ENCODE peak calls at places on chromosomes 5 and 9, in eight cellular contexts. D is neural crest cell, F is tibial artery, O is ovary, S is psoas muscle, M is LNCaP clone FGC, B is foreskin fibroblast, X is transverse colon. W is an unnamed sample.

GRCh38 chr5:124460666-124461065 is 285.8 kb downstream of the ZNF608 start:
- DNase-seq in X (no peak), B (peak; percentile 15), D (no peak), O (no peak), F (no peak), M (no peak), S (no peak), W (no peak)

GRCh38 chr5:154858972-154859950 is 834 bp downstream of the CNOT8 start:
- DNase-seq in S (no peak), F (no peak), O (no peak), M (no peak), B (peak; percentile 22), D (no peak), X (no peak), W (no peak)

GRCh38 chr5:98721231-98721928 is 52.1 kb upstream of the RGMB start:
- DNase-seq in X (no peak), B (peak; percentile 51), F (no peak), D (no peak), M (no peak), O (no peak), S (no peak), W (no peak)

GRCh38 chr5:131720714-131721113 is 76.1 kb downstream of the FNIP1 start:
- DNase-seq in F (no peak), O (no peak), S (no peak), D (no peak), X (no peak), M (no peak), B (peak; percentile 30), W (no peak)

GRCh38 chr9:35415769-35416427 is 74.0 kb upstream of the RUSC2 start:
- DNase-seq in B (no peak), F (no peak), X (no peak), D (no peak), O (no peak), M (no peak), S (no peak), W (peak; percentile 3)

GRCh38 chr5:142743677-142744441 is 26.3 kb upstream of the ARHGAP26 start:
- DNase-seq in O (no peak), F (no peak), M (no peak), B (peak; percentile 59), S (no peak), X (no peak), D (no peak), W (no peak)

GRCh38 chr5:56561-57290 is 35.2 kb upstream of the PLEKHG4B start:
- DNase-seq in M (peak; percentile 56), O (no peak), B (peak; percentile 66), F (no peak), X (no peak), S (no peak), D (no peak), W (no peak)

GRCh38 chr5:82386576-82386975 is 108.4 kb upstream of the RPS23 start:
- DNase-seq in M (no peak), X (no peak), O (no peak), S (no peak), F (no peak), D (no peak), B (no peak), W (no peak)

GRCh38 chr9:128603697-128604096 is 51.3 kb downstream of the SPTAN1 start:
- DNase-seq in F (no peak), X (no peak), B (no peak), D (no peak), M (no peak), O (no peak), S (no peak), W (no peak)

GRCh38 chr9:69981686-69982450 is 61.8 kb upstream of the MAMDC2 start:
- DNase-seq in F (no peak), S (no peak), X (no peak), D (no peak), B (peak; percentile 77), O (no peak), M (no peak), W (no peak)

GRCh38 chr5:177304392-177305119 is 957 bp downstream of the PRELID1 start:
- DNase-seq in M (no peak), F (no peak), O (no peak), X (peak; percentile 75), B (no peak), S (peak; percentile 45), D (no peak), W (no peak)

GRCh38 chr9:23820731-23821399 is 5.2 kb downstream of the ELAVL2 start:
- DNase-seq in M (no peak), X (no peak), O (no peak), S (no peak), D (peak; percentile 39), F (no peak), B (peak; percentile 1), W (no peak)

DNA sequence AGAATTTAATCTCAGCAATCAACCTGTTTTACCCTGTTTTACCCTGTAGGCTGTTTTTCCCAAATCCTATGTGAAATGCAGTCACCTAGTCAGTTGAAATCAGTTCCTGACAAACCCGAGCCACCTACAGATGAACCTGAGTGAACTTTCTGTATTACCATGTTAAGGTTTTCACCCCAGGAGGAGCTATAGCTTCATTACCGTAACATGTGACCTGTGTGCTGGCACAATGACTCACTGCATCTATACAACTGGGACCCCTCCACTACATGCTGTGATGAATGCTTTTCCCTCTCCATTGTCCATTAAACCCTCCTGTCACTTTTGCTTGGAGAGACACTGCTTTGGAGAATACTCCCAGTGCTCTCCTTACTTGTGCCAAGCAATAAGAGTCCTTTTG is 1974.8 kb downstream of the EFNA5 start:
- DNase-seq in S (no peak), O (no peak), D (no peak), X (no peak), B (no peak), M (no peak), F (no peak), W (no peak)
- TF ChIP-seq CTCF in S (no peak), O (no peak), D (no peak), X (no peak), B (no peak), M (no peak), F (no peak), W (no peak)

GRCh38 chr5:102309586-102309985 is 13.5 kb upstream of the SLCO4C1 start:
- DNase-seq in S (no peak), O (no peak), B (no peak), F (no peak), D (no peak), X (no peak), M (no peak), W (no peak)
- TF ChIP-seq CTCF in S (no peak), O (no peak), B (no peak), F (no peak), D (no peak), X (no peak), M (no peak), W (no peak)

GRCh38 chr5:113253037-113253436 is 181.8 kb downstream of the TSSK1B start:
- DNase-seq in O (no peak), D (no peak), X (peak; percentile 13), F (no peak), S (no peak), B (no peak), M (no peak), W (no peak)
- TF ChIP-seq CTCF in O (no peak), D (no peak), X (no peak), F (no peak), S (no peak), B (no peak), M (no peak), W (no peak)

DNA sequence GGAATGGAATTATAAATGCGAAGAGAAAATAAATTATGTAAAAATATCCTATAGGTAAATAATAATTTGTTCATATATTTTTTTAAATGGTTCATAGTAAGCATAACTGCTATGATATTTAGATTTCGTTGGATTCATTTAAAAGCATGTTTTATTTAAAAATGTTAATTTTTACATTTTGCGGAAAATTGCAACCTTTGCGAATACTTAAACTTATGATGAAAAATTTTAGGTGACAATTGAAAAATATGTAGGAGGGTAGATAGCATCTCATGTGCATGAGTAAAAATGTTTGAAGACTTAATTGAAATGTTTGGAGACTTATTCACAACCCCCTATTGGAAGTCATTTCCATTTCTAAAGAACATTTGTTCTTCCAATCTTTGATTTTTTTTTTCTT is 4.1 kb upstream of the FEM1C start:
- DNase-seq in S (no peak), B (no peak), M (no peak), F (no peak), X (no peak), D (no peak), O (no peak), W (no peak)
- TF ChIP-seq CTCF in S (no peak), B (no peak), M (no peak), F (no peak), X (no peak), D (no peak), O (no peak), W (no peak)

GRCh38 chr5:139873033-139873794 is 77.6 kb downstream of the PSD2 start:
- DNase-seq in X (no peak), S (peak; percentile 50), F (no peak), M (no peak), O (no peak), D (no peak), B (peak; percentile 48), W (no peak)

GRCh38 chr5:139880416-139881144 is 85.0 kb downstream of the PSD2 start:
- DNase-seq in D (no peak), X (no peak), M (no peak), S (no peak), F (no peak), B (no peak), O (peak; percentile 74), W (no peak)

GRCh38 chr5:139878093-139878492 is 82.5 kb downstream of the PSD2 start:
- DNase-seq in B (no peak), M (no peak), S (peak; percentile 49), O (no peak), X (no peak), F (no peak), D (no peak), W (peak; percentile 35)

GRCh38 chr5:139875957-139876356 is 80.3 kb downstream of the PSD2 start:
- DNase-seq in O (no peak), B (no peak), M (no peak), F (no peak), S (no peak), D (no peak), X (no peak), W (no peak)

GRCh38 chr5:139877129-139877597 is 81.6 kb downstream of the PSD2 start:
- DNase-seq in S (peak; percentile 48), X (no peak), F (no peak), B (no peak), M (no peak), D (no peak), O (no peak), W (peak; percentile 57)
- TF ChIP-seq CTCF in S (no peak), X (no peak), F (no peak), B (no peak), M (no peak), D (no peak), O (no peak), W (no peak)

DNA sequence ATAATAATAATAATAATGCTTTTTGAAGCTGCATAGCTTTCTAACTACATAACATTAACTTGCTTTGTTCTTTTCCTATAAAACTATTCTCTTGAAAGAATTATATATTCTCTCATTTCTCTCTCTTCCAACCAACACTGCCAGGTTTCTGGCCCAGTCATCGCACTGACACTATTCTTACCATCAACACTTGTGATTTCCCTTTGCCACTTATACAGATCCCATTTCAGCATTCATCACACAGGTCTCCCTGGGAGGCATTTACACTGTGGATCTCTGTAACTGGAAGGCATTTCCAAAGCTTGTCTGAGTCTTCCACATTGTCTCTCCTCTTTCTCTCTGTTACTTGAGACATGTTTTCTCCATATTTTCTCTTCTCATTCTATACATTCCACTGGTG is 777.8 kb upstream of the ACO1 start:
- DNase-seq in B (no peak), F (no peak), S (no peak), M (no peak), X (no peak), O (no peak), D (no peak), W (no peak)
- TF ChIP-seq CTCF in B (no peak), F (no peak), S (no peak), M (no peak), X (no peak), O (no peak), D (no peak), W (no peak)

W was measured in Calu3.